ENCODE peak calls at places on chromosomes 4 and X, in four cellular contexts. F is transverse colon, J is breast epithelium, D is GM12892. G is an unnamed sample.

GRCh38 chrX:123339201-123339905 is 155.3 kb downstream of the GRIA3 start:
- DNase-seq in F (no peak), J (no peak), D (no peak), G (no peak)

GRCh38 chrX:85391185-85391878 is 11.9 kb upstream of the POF1B start:
- DNase-seq in F (no peak), J (no peak), D (no peak), G (no peak)

GRCh38 chr4:185202984-185203379 is 818 bp downstream of the CFAP97 start:
- DNase-seq in F (no peak), J (no peak), D (no peak), G (no peak)

GRCh38 chr4:140861359-140862181 is 105.4 kb upstream of the TBC1D9 start:
- DNase-seq in F (peak; percentile 60), J (peak; percentile 72), D (no peak), G (no peak)

GRCh38 chr4:10063544-10064300 is 42.4 kb upstream of the SLC2A9 start:
- DNase-seq in F (peak; percentile 28), J (peak; percentile 91), D (no peak), G (peak; percentile 60)

GRCh38 chr4:158778712-158779111 is 9.9 kb downstream of the FNIP2 start:
- DNase-seq in F (peak; percentile 56), J (no peak), D (no peak), G (no peak)

GRCh38 chr4:139833131-139833930 is 167.7 kb downstream of the MGST2 start:
- DNase-seq in F (no peak), J (no peak), D (no peak), G (no peak)

GRCh38 chr4:176920694-176921093 is 128.0 kb upstream of the VEGFC start:
- DNase-seq in F (no peak), J (no peak), D (no peak), G (no peak)

GRCh38 chr4:142416711-142417275 is 429.3 kb downstream of the INPP4B start:
- DNase-seq in F (no peak), J (no peak), D (no peak), G (no peak)

GRCh38 chr4:57110635-57111546 is 706 bp upstream of the IGFBP7 start:
- DNase-seq in F (peak; percentile 30), J (peak; percentile 24), D (peak; percentile 19), G (peak; percentile 3)

GRCh38 chrX:119622356-119623232 is 16.4 kb upstream of the NKRF start:
- DNase-seq in F (peak; percentile 33), J (no peak), D (no peak), G (no peak)

GRCh38 chr4:114386637-114387233 is 211.9 kb upstream of the UGT8 start:
- DNase-seq in F (no peak), J (no peak), D (no peak), G (no peak)

GRCh38 chrX:67044029-67044653 is 405.3 kb upstream of the EDA2R start:
- DNase-seq in F (no peak), J (no peak), D (no peak), G (no peak)

GRCh38 chrX:39853417-39853816 is 244.3 kb downstream of the BCOR start:
- DNase-seq in F (no peak), J (no peak), D (no peak), G (no peak)

GRCh38 chr4:138242830-138243149 is 641 bp upstream of the SLC7A11 start:
- DNase-seq in F (no peak), J (no peak), D (no peak), G (no peak)

GRCh38 chrX:136193771-136194170 is 46.4 kb downstream of the FHL1 start:
- DNase-seq in F (no peak), J (no peak), D (no peak), G (no peak)

GRCh38 chr4:19961092-19961491 is 290.6 kb upstream of the SLIT2 start:
- DNase-seq in F (no peak), J (no peak), D (no peak), G (no peak)

GRCh38 chr4:100391913-100392312 is 125.9 kb downstream of the EMCN start:
- DNase-seq in F (no peak), J (no peak), D (no peak), G (no peak)

GRCh38 chr4:150297861-150298474 is 219.7 kb downstream of the DCLK2 start:
- DNase-seq in F (peak; percentile 21), J (no peak), D (no peak), G (no peak)

DNA sequence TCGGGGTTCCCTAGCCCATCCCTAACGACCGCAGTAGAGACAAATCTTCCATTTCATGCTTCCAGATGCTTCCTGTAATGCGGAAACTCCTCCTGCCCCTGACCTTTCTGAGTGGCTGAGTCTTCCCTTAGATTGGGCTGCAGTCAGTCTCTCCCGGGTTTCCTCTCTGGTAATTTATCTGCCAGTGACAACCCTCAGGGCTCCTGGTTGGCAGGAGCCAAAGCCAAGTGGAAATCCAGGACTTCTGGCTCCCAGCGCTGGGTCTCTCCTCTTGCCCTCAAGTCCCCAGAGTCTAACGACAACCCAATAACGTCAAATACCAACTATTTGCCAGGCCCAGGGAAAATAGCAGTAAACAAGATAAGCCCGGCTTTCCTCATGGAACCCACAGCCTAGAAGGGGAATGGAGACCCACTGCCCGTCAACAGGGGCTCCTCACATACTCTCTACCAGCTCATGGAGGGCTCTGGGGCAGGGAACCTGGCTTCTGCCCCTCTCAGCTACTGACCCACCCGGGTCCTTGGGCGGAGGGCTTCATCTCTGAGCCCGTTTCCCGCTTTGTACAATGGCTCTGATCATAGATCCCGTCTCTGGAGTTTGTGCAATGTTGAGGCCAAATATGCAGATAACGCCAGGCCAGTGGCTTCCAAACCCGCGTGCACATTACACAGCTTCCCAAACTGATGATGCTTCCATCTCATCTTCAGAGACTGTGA is 1.1 kb upstream of the TBC1D14 start:
- DNase-seq in F (no peak), J (no peak), D (no peak), G (no peak)
- TF ChIP-seq POLR2AphosphoS5 in F (no peak), J (no peak), D (no peak), G (no peak)

GRCh38 chr4:154490589-154491340 is 834 bp downstream of the DCHS2 start:
- DNase-seq in F (peak; percentile 9), J (no peak), D (peak; percentile 33), G (no peak)

GRCh38 chr4:154490261-154490588 is 1.4 kb downstream of the DCHS2 start:
- DNase-seq in F (no peak), J (no peak), D (peak; percentile 5), G (no peak)

GRCh38 chr4:154492288-154492687 is 689 bp upstream of the DCHS2 start:
- DNase-seq in F (no peak), J (no peak), D (no peak), G (peak; percentile 13)

GRCh38 chr4:154491341-154491679 is 289 bp downstream of the DCHS2 start:
- DNase-seq in F (peak; percentile 10), J (no peak), D (peak; percentile 19), G (no peak)

GRCh38 chr4:154491731-154492249 is at the start of gene DCHS2:
- DNase-seq in F (peak; percentile 24), J (no peak), D (peak; percentile 19), G (no peak)
- TF ChIP-seq POLR2AphosphoS5 in F (no peak), J (no peak), D (no peak), G (no peak)

DNA sequence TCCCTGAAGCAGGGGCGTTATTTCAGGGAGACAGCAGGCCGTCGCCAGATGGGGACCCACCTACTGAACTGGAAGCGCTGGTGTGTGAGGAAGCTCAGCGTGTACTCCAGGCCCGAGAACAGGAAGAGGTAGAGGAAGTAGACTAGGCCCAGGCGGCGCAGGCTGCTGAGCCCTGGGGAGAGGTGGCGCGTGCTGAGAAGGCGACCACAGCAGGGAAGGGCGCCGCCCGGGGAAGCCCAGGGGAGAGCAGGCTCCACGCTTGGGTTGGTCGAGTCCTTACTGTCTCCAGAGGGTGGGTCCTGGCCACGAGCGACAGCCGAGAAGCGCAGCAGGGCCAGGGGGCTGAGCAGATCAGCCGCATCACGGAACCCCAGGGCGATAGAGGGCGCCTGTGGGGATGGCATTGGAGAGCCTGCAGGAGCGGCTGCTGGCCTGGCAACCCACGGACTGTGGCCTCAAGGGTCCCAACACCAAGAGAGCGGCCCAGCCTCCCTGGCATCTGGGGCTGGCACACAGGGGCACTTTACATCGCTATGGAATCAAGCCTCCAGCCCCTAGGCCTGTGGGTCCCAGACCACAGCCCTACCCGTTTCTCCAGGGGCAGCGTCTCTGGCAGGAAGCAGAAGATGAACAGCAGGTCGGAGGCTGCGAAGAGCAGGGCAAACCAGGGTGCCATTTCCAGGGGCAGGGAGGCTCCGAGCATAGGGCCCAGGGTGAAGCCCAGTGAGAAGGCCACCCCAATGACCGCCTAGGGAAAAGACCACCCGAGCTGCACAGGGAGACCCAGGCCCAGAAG is 31.2 kb downstream of the NOP14 start:
- DNase-seq in F (peak; percentile 61), J (no peak), D (peak; percentile 68), G (peak; percentile 86)
- TF ChIP-seq POLR2AphosphoS5 in F (peak; percentile 4), J (no peak), D (peak; percentile 23), G (peak; percentile 22)

GRCh38 chr4:95549246-95550138 is 719 bp upstream of the UNC5C start:
- DNase-seq in F (peak; percentile 25), J (peak; percentile 49), D (no peak), G (peak; percentile 26)
- TF ChIP-seq POLR2AphosphoS5 in F (no peak), J (no peak), D (no peak), G (no peak)

GRCh38 chrX:57595381-57595811 is 3.6 kb downstream of the ZXDB start:
- DNase-seq in F (no peak), J (no peak), D (no peak), G (no peak)
- TF ChIP-seq POLR2AphosphoS5 in F (peak; percentile 27), J (no peak), D (no peak), G (no peak)

GRCh38 chrX:17553451-17553850 is 178.5 kb downstream of the NHS start:
- DNase-seq in F (peak; percentile 20), J (no peak), D (no peak), G (no peak)
- TF ChIP-seq POLR2AphosphoS5 in F (no peak), J (no peak), D (no peak), G (no peak)

GRCh38 chrX:18886344-18887161 is 97.4 kb downstream of the PHKA2 start:
- DNase-seq in F (peak; percentile 81), J (peak; percentile 75), D (peak; percentile 57), G (peak; percentile 87)
- TF ChIP-seq POLR2AphosphoS5 in F (no peak), J (peak; percentile 14), D (peak; percentile 70), G (peak; percentile 58)

GRCh38 chrX:66005832-66006449 is 33.9 kb downstream of the VSIG4 start:
- DNase-seq in F (no peak), J (no peak), D (no peak), G (no peak)
- TF ChIP-seq POLR2AphosphoS5 in F (no peak), J (no peak), D (no peak), G (no peak)

DNA sequence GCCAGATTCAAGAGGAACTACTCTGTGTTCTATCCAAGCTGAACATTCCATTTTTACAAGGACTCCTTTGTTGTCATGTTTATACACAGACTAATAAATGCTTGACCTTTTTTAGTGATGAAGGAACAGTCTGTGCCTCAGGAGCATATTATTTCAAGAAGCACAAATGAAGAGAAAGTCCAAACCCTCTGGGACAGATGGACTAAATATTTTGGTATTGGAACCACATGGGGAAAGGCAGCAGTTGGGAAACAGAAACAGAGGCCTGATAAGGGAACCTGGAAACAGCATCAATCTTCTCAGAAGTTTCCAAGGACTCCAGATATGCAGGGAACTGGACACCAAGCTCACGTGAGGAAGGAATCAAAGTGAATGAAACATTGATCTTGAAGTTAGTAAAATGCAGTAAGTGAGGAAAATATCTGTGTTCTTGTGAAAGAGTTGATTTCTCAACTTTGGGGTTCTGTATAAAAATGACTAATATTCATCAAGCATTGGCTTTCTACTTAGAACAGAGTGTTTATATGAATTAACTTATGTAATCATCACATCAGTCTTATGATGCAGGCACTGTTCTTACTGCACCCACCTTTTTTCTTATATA is 149.0 kb upstream of the JADE1 start:
- DNase-seq in F (no peak), J (peak; percentile 36), D (no peak), G (no peak)
- TF ChIP-seq POLR2AphosphoS5 in F (peak; percentile 93), J (peak; percentile 72), D (no peak), G (no peak)

GRCh38 chrX:70454441-70455365 is 10.1 kb downstream of the DLG3 start:
- DNase-seq in F (peak; percentile 91), J (peak; percentile 73), D (peak; percentile 52), G (peak; percentile 90)
- TF ChIP-seq POLR2AphosphoS5 in F (peak; percentile 61), J (no peak), D (no peak), G (no peak)